ENCODE peak calls at places on chromosome 1, in five cellular contexts. T is psoas muscle; O is HFF-Myc; L is body of pancreas; K is CD8-positive, alpha-beta T cell. W is an unnamed sample.

GRCh38 chr1:244314921-244315544 is 136.7 kb downstream of the ADSS2 start:
- DNase-seq in T (no peak), O (no peak), L (no peak), K (no peak), W (no peak)

GRCh38 chr1:34642679-34643078 is 112.2 kb upstream of the GJB5 start:
- DNase-seq in T (no peak), O (no peak), L (no peak), K (no peak), W (no peak)

GRCh38 chr1:88897070-88897730 is 5.8 kb upstream of the GTF2B start:
- DNase-seq in T (no peak), O (no peak), L (no peak), K (no peak), W (no peak)

GRCh38 chr1:204545202-204545601 is 29.0 kb downstream of the MDM4 start:
- DNase-seq in T (no peak), O (no peak), L (no peak), K (no peak), W (no peak)

GRCh38 chr1:205429742-205430464 is 8.0 kb upstream of the LEMD1 start:
- DNase-seq in T (no peak), O (no peak), L (no peak), K (no peak), W (no peak)

GRCh38 chr1:88595355-88595754 is 88.7 kb upstream of the PKN2 start:
- DNase-seq in T (no peak), O (peak), L (no peak), K (no peak), W (no peak)

GRCh38 chr1:157158967-157159366 is 20.8 kb upstream of the ETV3 start:
- DNase-seq in T (no peak), O (no peak), L (no peak), K (no peak), W (no peak)

GRCh38 chr1:211546543-211546942 is 32.4 kb downstream of the SLC30A1 start:
- DNase-seq in T (no peak), O (no peak), L (no peak), K (no peak), W (no peak)

GRCh38 chr1:203273869-203274602 is 31.3 kb upstream of the BTG2 start:
- DNase-seq in T (peak), O (no peak), L (no peak), K (no peak), W (no peak)

GRCh38 chr1:110620250-110620615 is 14.1 kb upstream of the KCNA2 start:
- DNase-seq in T (no peak), O (no peak), L (no peak), K (no peak), W (no peak)

GRCh38 chr1:180228648-180229482 is 1.2 kb upstream of the LHX4 start:
- DNase-seq in T (no peak), O (no peak), L (no peak), K (no peak), W (no peak)

GRCh38 chr1:10509823-10510509 is 35.2 kb downstream of the PEX14 start:
- DNase-seq in T (no peak), O (no peak), L (no peak), K (no peak), W (no peak)

GRCh38 chr1:20405893-20406604 is 80.0 kb downstream of the CAMK2N1 start:
- DNase-seq in T (no peak), O (no peak), L (no peak), K (no peak), W (no peak)

GRCh38 chr1:26279598-26280332 is at the start of gene SH3BGRL3:
- DNase-seq in T (peak), O (no peak), L (peak), K (peak), W (no peak)

GRCh38 chr1:100352267-100353072 is at the start of gene CDC14A:
- DNase-seq in T (peak), O (peak), L (peak), K (peak), W (peak)

GRCh38 chr1:115927971-115928370 is 48.3 kb upstream of the SLC22A15 start:
- DNase-seq in T (no peak), O (no peak), L (no peak), K (no peak), W (no peak)

GRCh38 chr1:226047495-226047894 is 15.0 kb upstream of the H3-3A start:
- DNase-seq in T (no peak), O (no peak), L (peak), K (no peak), W (no peak)

GRCh38 chr1:16122361-16122881 is 33.4 kb downstream of the EPHA2 start:
- DNase-seq in T (no peak), O (no peak), L (no peak), K (no peak), W (no peak)

GRCh38 chr1:114328505-114328904 is 174.8 kb upstream of the SYT6 start:
- DNase-seq in T (no peak), O (no peak), L (no peak), K (no peak), W (no peak)

GRCh38 chr1:76294470-76295194 is 220.1 kb downstream of the ST6GALNAC3 start:
- DNase-seq in T (no peak), O (no peak), L (no peak), K (no peak), W (no peak)

GRCh38 chr1:176605151-176605550 is 142.2 kb downstream of the PAPPA2 start:
- DNase-seq in T (no peak), O (no peak), L (no peak), K (no peak), W (no peak)

GRCh38 chr1:41463516-41463915 is 21.0 kb downstream of the EDN2 start:
- DNase-seq in T (no peak), O (no peak), L (no peak), K (no peak), W (no peak)

GRCh38 chr1:67536957-67537646 is 106.9 kb upstream of the SERBP1 start:
- DNase-seq in T (no peak), O (no peak), L (no peak), K (no peak), W (no peak)

GRCh38 chr1:203686091-203686632 is 59.5 kb downstream of the ATP2B4 start:
- DNase-seq in T (no peak), O (no peak), L (no peak), K (no peak), W (no peak)

GRCh38 chr1:7650801-7651200 is 120.3 kb upstream of the VAMP3 start:
- DNase-seq in T (no peak), O (no peak), L (peak), K (no peak), W (no peak)

GRCh38 chr1:85019989-85020388 is 23.1 kb upstream of the MCOLN2 start:
- DNase-seq in T (no peak), O (peak), L (no peak), K (no peak), W (no peak)

GRCh38 chr1:223748405-223748772 is 36.0 kb downstream of the CAPN2 start:
- DNase-seq in T (no peak), O (no peak), L (no peak), K (no peak), W (no peak)

GRCh38 chr1:43857163-43857562 is 76.4 kb upstream of the ARTN start:
- DNase-seq in T (no peak), O (no peak), L (no peak), K (no peak), W (no peak)

GRCh38 chr1:181178241-181178640 is 89.7 kb downstream of the IER5 start:
- DNase-seq in T (no peak), O (no peak), L (no peak), K (no peak), W (no peak)

GRCh38 chr1:86375688-86376087 is 20.4 kb downstream of the ODF2L start:
- DNase-seq in T (no peak), O (no peak), L (no peak), K (no peak), W (no peak)

GRCh38 chr1:211947396-211948295 is 87.7 kb downstream of the INTS7 start:
- DNase-seq in T (no peak), O (no peak), L (no peak), K (no peak), W (no peak)

GRCh38 chr1:184146202-184146601 is 94.7 kb downstream of the TSEN15 start:
- DNase-seq in T (no peak), O (no peak), L (no peak), K (no peak), W (no peak)

GRCh38 chr1:245337829-245338484 is 183.2 kb downstream of the KIF26B start:
- DNase-seq in T (no peak), O (peak), L (no peak), K (no peak), W (no peak)
- TF ChIP-seq CTCF in T (no peak), O (no peak), L (no peak), K (no peak), W (no peak)

DNA sequence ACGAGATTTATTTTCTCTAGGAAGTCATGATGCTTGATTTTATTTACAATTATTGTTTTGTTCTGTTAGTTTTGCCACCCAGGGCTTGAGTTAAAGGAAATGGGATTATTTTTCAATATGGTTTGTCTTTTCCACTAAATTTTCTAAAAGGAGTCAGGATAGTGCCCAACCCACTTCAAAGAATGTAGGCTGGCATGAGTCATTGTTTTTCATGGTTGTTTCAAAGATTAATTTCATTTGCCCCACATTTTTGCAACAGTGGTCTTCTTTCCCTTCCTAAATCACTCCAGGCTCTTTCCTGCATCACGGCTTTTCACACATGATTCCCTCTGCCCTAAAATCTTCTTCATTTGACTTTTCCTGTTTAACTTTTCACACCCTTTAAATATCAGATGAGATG is 2.5 kb downstream of the SLAMF6 start:
- DNase-seq in T (no peak), O (no peak), L (no peak), K (no peak), W (no peak)
- H3K4me3 ChIP-seq in T (no peak), O (no peak), L (no peak), K (peak), W (no peak)

DNA sequence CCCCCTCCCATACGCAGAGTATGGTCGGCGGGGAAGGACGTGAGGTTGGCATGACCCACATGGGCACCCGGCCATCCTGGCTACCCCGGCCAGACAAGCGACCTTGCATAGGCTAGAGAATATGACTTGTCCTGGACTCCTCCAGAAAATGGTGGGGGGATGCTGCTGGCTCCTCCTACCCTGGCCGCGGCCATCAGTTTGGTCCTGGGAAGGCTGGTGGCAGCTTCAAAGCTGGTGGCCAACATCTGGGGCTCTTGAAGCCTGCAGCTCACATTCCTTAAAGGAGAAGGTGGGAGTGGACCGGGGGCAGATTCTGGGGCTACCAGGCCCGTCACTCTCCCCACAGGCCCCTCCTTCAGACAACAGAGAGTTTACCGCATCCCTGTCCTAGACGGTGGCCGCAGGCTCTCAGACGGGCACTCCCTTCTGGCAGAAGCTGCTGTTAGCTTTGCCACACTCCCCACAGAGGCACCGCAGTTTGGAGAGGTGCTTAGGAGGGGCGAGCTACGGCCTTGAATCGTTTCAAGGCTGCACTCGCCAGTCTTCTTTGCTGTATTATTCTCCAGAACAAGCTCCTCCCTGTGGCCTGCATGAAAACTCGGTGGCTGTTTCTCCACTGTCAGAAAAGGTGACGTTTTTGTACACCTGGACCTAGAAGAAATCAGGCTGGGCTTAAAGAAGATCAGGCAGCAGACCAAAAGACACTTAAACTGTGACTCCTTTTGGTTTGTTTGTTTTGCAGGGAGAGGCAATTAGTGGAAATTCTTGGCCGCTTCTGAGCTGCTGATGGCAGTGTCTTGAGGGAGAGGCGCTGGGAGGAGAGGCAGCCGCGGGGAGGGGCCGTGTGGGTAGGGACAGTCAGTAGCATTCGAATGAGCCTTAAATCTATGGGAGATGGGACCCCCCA is 68.0 kb downstream of the RUNX3 start:
- DNase-seq in T (no peak), O (no peak), L (no peak), K (no peak), W (no peak)
- TF ChIP-seq CTCF in T (no peak), O (no peak), L (no peak), K (no peak), W (no peak)

GRCh38 chr1:54471588-54471987 is 65.4 kb upstream of the SSBP3 start:
- DNase-seq in T (no peak), O (no peak), L (no peak), K (no peak), W (no peak)

GRCh38 chr1:54476231-54477109 is 70.3 kb upstream of the SSBP3 start:
- DNase-seq in T (no peak), O (no peak), L (no peak), K (no peak), W (no peak)

GRCh38 chr1:54477153-54477561 is 70.9 kb upstream of the ACOT11 start:
- DNase-seq in T (no peak), O (no peak), L (no peak), K (no peak), W (no peak)

GRCh38 chr1:54475357-54476230 is 69.4 kb upstream of the SSBP3 start:
- DNase-seq in T (no peak), O (no peak), L (no peak), K (peak), W (no peak)

GRCh38 chr1:54474500-54475235 is 68.5 kb upstream of the SSBP3 start:
- DNase-seq in T (peak), O (no peak), L (no peak), K (peak), W (no peak)
- H3K4me3 ChIP-seq in T (peak), O (no peak), L (no peak), K (peak), W (peak)

DNA sequence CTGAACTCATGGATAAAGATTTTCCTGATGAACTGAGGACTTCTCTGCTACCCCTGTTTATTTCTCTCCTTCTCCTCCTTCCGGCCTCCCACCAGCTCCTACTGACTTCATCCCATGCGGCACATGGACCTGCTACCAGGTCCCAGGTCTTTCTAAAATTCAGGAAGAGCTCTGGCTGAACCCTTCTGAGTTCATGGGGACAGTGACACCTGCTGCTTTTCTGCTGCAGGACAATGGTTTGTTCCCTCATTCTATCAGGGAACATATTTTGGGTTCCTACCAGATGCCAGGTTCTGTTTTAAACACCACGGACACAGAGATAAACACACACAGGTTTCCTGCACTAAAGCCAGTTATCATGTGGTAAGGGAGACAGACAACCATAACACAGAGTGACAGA is 114.1 kb upstream of the RAB4A start:
- DNase-seq in T (no peak), O (no peak), L (peak), K (no peak), W (no peak)
- TF ChIP-seq CTCF in T (peak), O (peak), L (peak), K (no peak), W (peak)

DNA sequence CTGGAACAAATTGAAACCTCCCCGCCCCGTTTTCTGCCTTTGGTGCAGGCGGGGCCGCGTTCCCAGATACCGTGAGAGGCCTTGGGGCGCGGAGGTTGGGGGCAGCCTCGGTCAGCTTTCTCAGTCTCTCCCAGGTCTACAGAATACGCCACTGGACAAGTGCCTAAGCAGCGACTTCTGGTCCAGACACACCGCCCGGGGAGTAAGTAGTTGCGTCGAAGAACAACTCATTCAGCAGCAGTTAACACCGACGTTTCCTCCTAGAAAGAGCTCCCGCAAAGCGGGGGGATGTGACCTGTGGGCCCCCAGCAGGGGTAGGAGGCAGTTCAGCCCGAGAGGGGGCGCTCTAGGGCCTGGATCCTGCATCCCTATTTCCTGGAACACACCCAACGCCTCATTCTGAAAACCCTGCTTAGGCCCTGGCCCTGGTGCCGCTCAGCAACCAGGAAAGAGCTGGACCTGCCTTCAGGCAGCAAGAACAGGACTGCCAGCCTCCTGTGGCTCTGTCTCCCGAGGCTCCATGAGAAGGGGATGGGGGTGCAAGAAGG is 6.5 kb upstream of the BARHL2 start:
- DNase-seq in T (no peak), O (no peak), L (no peak), K (no peak), W (no peak)
- H3K4me3 ChIP-seq in T (peak), O (no peak), L (no peak), K (peak), W (no peak)

DNA sequence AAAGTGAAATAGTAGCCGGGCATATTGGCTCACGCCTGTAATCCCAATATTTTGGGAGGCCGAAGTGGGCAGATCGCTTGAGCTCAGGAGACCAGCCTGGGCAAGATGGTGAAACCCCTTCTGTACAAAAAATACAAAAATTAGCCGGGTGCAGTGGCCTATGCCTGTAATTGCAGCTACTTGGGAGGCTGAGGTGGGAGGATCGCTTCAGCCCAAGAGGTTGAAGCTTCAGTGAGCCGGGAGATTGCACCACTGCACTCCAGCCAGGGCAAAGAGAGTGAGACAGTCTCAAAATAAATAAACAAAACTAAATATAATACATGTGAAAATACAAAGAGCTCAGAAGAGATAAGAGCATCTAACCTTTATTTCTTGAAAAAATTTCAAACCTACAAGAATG is 2.3 kb upstream of the MSTO1 start:
- DNase-seq in T (no peak), O (no peak), L (no peak), K (no peak), W (no peak)
- TF ChIP-seq CTCF in T (no peak), O (no peak), L (no peak), K (no peak), W (no peak)

W was measured in retinal pigment epithelial cell.